ENCODE peak calls at places on chromosomes 6 and 20, in nine cellular contexts. One of them, this sample, is unnamed.
A peak's percentile ranks its signal among the peaks of the same experiment; 100 is the strongest.

GRCh38 chr20:5073154-5074049 is 46.4 kb downstream of the PCNA start:
- DNase-seq in nephron progenitor cell: peak; percentile 7
- DNase-seq in fibroblast of the conjunctiva: peak; percentile 65
- DNase-seq in effector memory CD8-positive, alpha-beta T cell: no peak
- DNase-seq in T-helper 17 cell: no peak
- DNase-seq in neural crest cell: no peak
- DNase-seq in NAMALWA: no peak
- DNase-seq in COR-L47: peak; percentile 39
- DNase-seq in PC-9: peak; percentile 99
- DNase-seq in this sample: peak; percentile 50

GRCh38 chr20:6588296-6588695 is 179.2 kb upstream of the BMP2 start:
- DNase-seq in T-helper 17 cell: no peak
- DNase-seq in neural crest cell: no peak
- DNase-seq in fibroblast of the conjunctiva: no peak
- DNase-seq in effector memory CD8-positive, alpha-beta T cell: no peak
- DNase-seq in PC-9: no peak
- DNase-seq in COR-L47: peak; percentile 83
- DNase-seq in nephron progenitor cell: no peak
- DNase-seq in NAMALWA: no peak
- DNase-seq in this sample: no peak

GRCh38 chr20:62058941-62059340 is 6.7 kb downstream of the TAF4 start:
- DNase-seq in PC-9: no peak
- DNase-seq in COR-L47: no peak
- DNase-seq in nephron progenitor cell: no peak
- DNase-seq in neural crest cell: no peak
- DNase-seq in NAMALWA: no peak
- DNase-seq in effector memory CD8-positive, alpha-beta T cell: no peak
- DNase-seq in fibroblast of the conjunctiva: no peak
- DNase-seq in T-helper 17 cell: no peak
- DNase-seq in this sample: no peak

GRCh38 chr6:159067334-159067733 is 22.5 kb upstream of the TAGAP start:
- DNase-seq in T-helper 17 cell: no peak
- DNase-seq in effector memory CD8-positive, alpha-beta T cell: no peak
- DNase-seq in fibroblast of the conjunctiva: no peak
- DNase-seq in neural crest cell: no peak
- DNase-seq in PC-9: no peak
- DNase-seq in nephron progenitor cell: no peak
- DNase-seq in COR-L47: no peak
- DNase-seq in NAMALWA: no peak
- DNase-seq in this sample: no peak

GRCh38 chr6:133973109-133973971 is 20.3 kb downstream of the TBPL1 start:
- DNase-seq in effector memory CD8-positive, alpha-beta T cell: no peak
- DNase-seq in NAMALWA: peak; percentile 81
- DNase-seq in COR-L47: no peak
- DNase-seq in nephron progenitor cell: no peak
- DNase-seq in neural crest cell: no peak
- DNase-seq in T-helper 17 cell: no peak
- DNase-seq in fibroblast of the conjunctiva: peak; percentile 50
- DNase-seq in PC-9: no peak
- DNase-seq in this sample: peak; percentile 49

GRCh38 chr20:17678886-17679285 is 3.2 kb downstream of the RRBP1 start:
- DNase-seq in NAMALWA: no peak
- DNase-seq in fibroblast of the conjunctiva: no peak
- DNase-seq in neural crest cell: no peak
- DNase-seq in COR-L47: no peak
- DNase-seq in T-helper 17 cell: no peak
- DNase-seq in effector memory CD8-positive, alpha-beta T cell: no peak
- DNase-seq in nephron progenitor cell: no peak
- DNase-seq in PC-9: no peak
- DNase-seq in this sample: no peak

GRCh38 chr6:5359413-5359812 is 98.1 kb downstream of the FARS2 start:
- DNase-seq in NAMALWA: no peak
- DNase-seq in PC-9: no peak
- DNase-seq in T-helper 17 cell: no peak
- DNase-seq in COR-L47: peak; percentile 87
- DNase-seq in effector memory CD8-positive, alpha-beta T cell: no peak
- DNase-seq in neural crest cell: no peak
- DNase-seq in fibroblast of the conjunctiva: no peak
- DNase-seq in nephron progenitor cell: no peak
- DNase-seq in this sample: no peak

GRCh38 chr6:164104432-164104831 is 689.9 kb downstream of the QKI start:
- DNase-seq in NAMALWA: no peak
- DNase-seq in effector memory CD8-positive, alpha-beta T cell: no peak
- DNase-seq in T-helper 17 cell: no peak
- DNase-seq in nephron progenitor cell: no peak
- DNase-seq in PC-9: no peak
- DNase-seq in fibroblast of the conjunctiva: no peak
- DNase-seq in neural crest cell: no peak
- DNase-seq in COR-L47: no peak
- DNase-seq in this sample: no peak

GRCh38 chr6:57267586-57268293 is 45.6 kb upstream of the RAB23 start:
- DNase-seq in PC-9: peak; percentile 69
- DNase-seq in T-helper 17 cell: no peak
- DNase-seq in NAMALWA: peak; percentile 65
- DNase-seq in fibroblast of the conjunctiva: peak; percentile 98
- DNase-seq in effector memory CD8-positive, alpha-beta T cell: peak; percentile 22
- DNase-seq in neural crest cell: peak; percentile 8
- DNase-seq in nephron progenitor cell: peak; percentile 4
- DNase-seq in COR-L47: no peak
- DNase-seq in this sample: peak; percentile 26

GRCh38 chr6:25652007-25652515 is at the start of gene SCGN:
- DNase-seq in COR-L47: peak; percentile 68
- DNase-seq in PC-9: no peak
- DNase-seq in fibroblast of the conjunctiva: peak; percentile 17
- DNase-seq in effector memory CD8-positive, alpha-beta T cell: no peak
- DNase-seq in NAMALWA: no peak
- DNase-seq in nephron progenitor cell: peak; percentile 88
- DNase-seq in T-helper 17 cell: no peak
- DNase-seq in neural crest cell: peak; percentile 77
- DNase-seq in this sample: no peak

GRCh38 chr6:13229205-13230085 is 98.9 kb downstream of the TBC1D7 start:
- DNase-seq in nephron progenitor cell: no peak
- DNase-seq in neural crest cell: no peak
- DNase-seq in COR-L47: no peak
- DNase-seq in NAMALWA: no peak
- DNase-seq in T-helper 17 cell: no peak
- DNase-seq in PC-9: peak; percentile 28
- DNase-seq in fibroblast of the conjunctiva: no peak
- DNase-seq in effector memory CD8-positive, alpha-beta T cell: peak; percentile 57
- DNase-seq in this sample: no peak

GRCh38 chr6:26033132-26033941 is 53.9 kb upstream of the HFE start:
- DNase-seq in NAMALWA: peak; percentile 97
- DNase-seq in COR-L47: peak; percentile 90
- DNase-seq in effector memory CD8-positive, alpha-beta T cell: peak; percentile 41
- DNase-seq in PC-9: peak; percentile 64
- DNase-seq in nephron progenitor cell: peak; percentile 61
- DNase-seq in neural crest cell: peak; percentile 39
- DNase-seq in fibroblast of the conjunctiva: peak; percentile 98
- DNase-seq in T-helper 17 cell: peak; percentile 42
- DNase-seq in this sample: peak; percentile 96

GRCh38 chr6:131490441-131490840 is 82.6 kb upstream of the ARG1 start:
- DNase-seq in COR-L47: no peak
- DNase-seq in PC-9: no peak
- DNase-seq in nephron progenitor cell: no peak
- DNase-seq in neural crest cell: no peak
- DNase-seq in fibroblast of the conjunctiva: no peak
- DNase-seq in effector memory CD8-positive, alpha-beta T cell: no peak
- DNase-seq in T-helper 17 cell: no peak
- DNase-seq in NAMALWA: no peak
- DNase-seq in this sample: no peak

GRCh38 chr6:164377348-164377747 is 932.1 kb downstream of the C6orf118 start:
- DNase-seq in fibroblast of the conjunctiva: no peak
- DNase-seq in T-helper 17 cell: no peak
- DNase-seq in nephron progenitor cell: no peak
- DNase-seq in COR-L47: no peak
- DNase-seq in effector memory CD8-positive, alpha-beta T cell: no peak
- DNase-seq in NAMALWA: no peak
- DNase-seq in neural crest cell: no peak
- DNase-seq in PC-9: no peak
- DNase-seq in this sample: no peak

GRCh38 chr20:57509665-57510237 is 15.2 kb downstream of the CTCFL start:
- DNase-seq in effector memory CD8-positive, alpha-beta T cell: no peak
- DNase-seq in nephron progenitor cell: peak; percentile 48
- DNase-seq in T-helper 17 cell: no peak
- DNase-seq in NAMALWA: no peak
- DNase-seq in neural crest cell: no peak
- DNase-seq in fibroblast of the conjunctiva: no peak
- DNase-seq in COR-L47: no peak
- DNase-seq in PC-9: peak; percentile 29
- DNase-seq in this sample: peak; percentile 18

GRCh38 chr6:167290786-167291622 is at the start of gene UNC93A:
- DNase-seq in NAMALWA: no peak
- DNase-seq in nephron progenitor cell: no peak
- DNase-seq in T-helper 17 cell: no peak
- DNase-seq in effector memory CD8-positive, alpha-beta T cell: no peak
- DNase-seq in neural crest cell: no peak
- DNase-seq in fibroblast of the conjunctiva: no peak
- DNase-seq in COR-L47: no peak
- DNase-seq in PC-9: no peak
- DNase-seq in this sample: no peak

GRCh38 chr6:101706576-101706975 is 313.1 kb downstream of the GRIK2 start:
- DNase-seq in fibroblast of the conjunctiva: no peak
- DNase-seq in NAMALWA: no peak
- DNase-seq in PC-9: no peak
- DNase-seq in COR-L47: no peak
- DNase-seq in neural crest cell: no peak
- DNase-seq in nephron progenitor cell: no peak
- DNase-seq in effector memory CD8-positive, alpha-beta T cell: no peak
- DNase-seq in T-helper 17 cell: no peak
- DNase-seq in this sample: no peak

GRCh38 chr6:35224720-35225119 is 11.0 kb downstream of the SCUBE3 start:
- DNase-seq in T-helper 17 cell: no peak
- DNase-seq in PC-9: no peak
- DNase-seq in effector memory CD8-positive, alpha-beta T cell: no peak
- DNase-seq in COR-L47: no peak
- DNase-seq in nephron progenitor cell: no peak
- DNase-seq in neural crest cell: no peak
- DNase-seq in NAMALWA: no peak
- DNase-seq in fibroblast of the conjunctiva: no peak
- DNase-seq in this sample: peak; percentile 90

GRCh38 chr6:55777461-55777860 is 97.9 kb downstream of the BMP5 start:
- DNase-seq in effector memory CD8-positive, alpha-beta T cell: no peak
- DNase-seq in neural crest cell: no peak
- DNase-seq in PC-9: no peak
- DNase-seq in T-helper 17 cell: no peak
- DNase-seq in nephron progenitor cell: no peak
- DNase-seq in COR-L47: no peak
- DNase-seq in NAMALWA: no peak
- DNase-seq in fibroblast of the conjunctiva: no peak
- DNase-seq in this sample: no peak

GRCh38 chr20:51491393-51491792 is 51.1 kb downstream of the NFATC2 start:
- DNase-seq in fibroblast of the conjunctiva: no peak
- DNase-seq in COR-L47: no peak
- DNase-seq in NAMALWA: no peak
- DNase-seq in neural crest cell: no peak
- DNase-seq in nephron progenitor cell: no peak
- DNase-seq in effector memory CD8-positive, alpha-beta T cell: no peak
- DNase-seq in T-helper 17 cell: no peak
- DNase-seq in PC-9: no peak
- DNase-seq in this sample: no peak

GRCh38 chr6:33692760-33693158 is 18.7 kb downstream of the UQCC2 start:
- DNase-seq in T-helper 17 cell: peak; percentile 34
- DNase-seq in nephron progenitor cell: no peak
- DNase-seq in neural crest cell: no peak
- DNase-seq in NAMALWA: no peak
- DNase-seq in fibroblast of the conjunctiva: no peak
- DNase-seq in PC-9: no peak
- DNase-seq in COR-L47: no peak
- DNase-seq in effector memory CD8-positive, alpha-beta T cell: peak; percentile 71
- DNase-seq in this sample: peak; percentile 89

GRCh38 chr6:18515767-18516166 is 128.6 kb downstream of the RNF144B start:
- DNase-seq in T-helper 17 cell: no peak
- DNase-seq in effector memory CD8-positive, alpha-beta T cell: no peak
- DNase-seq in neural crest cell: no peak
- DNase-seq in fibroblast of the conjunctiva: no peak
- DNase-seq in nephron progenitor cell: no peak
- DNase-seq in COR-L47: no peak
- DNase-seq in PC-9: no peak
- DNase-seq in NAMALWA: no peak
- DNase-seq in this sample: no peak

GRCh38 chr6:137693737-137694136 is 173.3 kb upstream of the TNFAIP3 start:
- DNase-seq in nephron progenitor cell: no peak
- DNase-seq in effector memory CD8-positive, alpha-beta T cell: no peak
- DNase-seq in neural crest cell: no peak
- DNase-seq in COR-L47: no peak
- DNase-seq in PC-9: no peak
- DNase-seq in fibroblast of the conjunctiva: no peak
- DNase-seq in T-helper 17 cell: no peak
- DNase-seq in NAMALWA: no peak
- DNase-seq in this sample: no peak

GRCh38 chr20:44494266-44494665 is 18.6 kb downstream of the TTPAL start:
- DNase-seq in COR-L47: no peak
- DNase-seq in neural crest cell: no peak
- DNase-seq in NAMALWA: no peak
- DNase-seq in fibroblast of the conjunctiva: no peak
- DNase-seq in nephron progenitor cell: no peak
- DNase-seq in T-helper 17 cell: no peak
- DNase-seq in PC-9: no peak
- DNase-seq in effector memory CD8-positive, alpha-beta T cell: no peak
- DNase-seq in this sample: no peak

GRCh38 chr6:71412559-71412958 is 123.9 kb downstream of the OGFRL1 start:
- DNase-seq in effector memory CD8-positive, alpha-beta T cell: no peak
- DNase-seq in T-helper 17 cell: no peak
- DNase-seq in PC-9: no peak
- DNase-seq in COR-L47: no peak
- DNase-seq in nephron progenitor cell: peak; percentile 19
- DNase-seq in NAMALWA: no peak
- DNase-seq in fibroblast of the conjunctiva: no peak
- DNase-seq in neural crest cell: no peak
- DNase-seq in this sample: no peak